ENCODE peak calls at places on chromosome 14, in six cellular contexts. V is fibroblast of lung, Q is upper lobe of right lung, B is GM23338, D is left ventricle myocardium inferior, P is HCT116. R is an unnamed sample.
A peak's percentile ranks its signal among the peaks of the same experiment; 100 is the strongest.

GRCh38 chr14:94174622-94175402 is 690 bp downstream of the PPP4R4 start:
- DNase-seq in P (no peak), Q (no peak), D (no peak), B (peak; percentile 64), V (no peak), R (no peak)

GRCh38 chr14:99658218-99658617 is 13.3 kb downstream of the HHIPL1 start:
- DNase-seq in D (no peak), P (no peak), Q (no peak), B (no peak), V (no peak), R (no peak)

GRCh38 chr14:68940614-68941185 is 38.4 kb downstream of the ACTN1 start:
- DNase-seq in V (no peak), P (no peak), D (no peak), B (no peak), Q (no peak), R (peak; percentile 32)

GRCh38 chr14:98369344-98369743 is 902.7 kb downstream of the BCL11B start:
- DNase-seq in P (no peak), D (no peak), B (no peak), V (no peak), Q (no peak), R (no peak)

GRCh38 chr14:51157012-51157411 is 62.1 kb upstream of the TRIM9 start:
- DNase-seq in V (peak; percentile 38), D (no peak), Q (no peak), P (peak; percentile 16), B (peak; percentile 62), R (no peak)

GRCh38 chr14:55446127-55446736 is 5.8 kb upstream of the TBPL2 start:
- DNase-seq in V (peak; percentile 81), B (peak; percentile 97), P (peak; percentile 76), D (no peak), Q (no peak), R (peak; percentile 73)

GRCh38 chr14:76848879-76849278 is 22.7 kb downstream of the LRRC74A start:
- DNase-seq in V (no peak), P (peak; percentile 15), D (no peak), Q (no peak), B (peak; percentile 56), R (no peak)

GRCh38 chr14:99426265-99426664 is 54.4 kb downstream of the SETD3 start:
- DNase-seq in Q (no peak), P (no peak), D (no peak), V (no peak), B (no peak), R (no peak)

GRCh38 chr14:55579724-55580400 is at the start of gene KTN1:
- DNase-seq in P (peak; percentile 48), B (peak; percentile 85), D (peak; percentile 87), V (peak; percentile 76), Q (peak; percentile 95), R (peak; percentile 49)

GRCh38 chr14:41062826-41063225 is 543.9 kb upstream of the LRFN5 start:
- DNase-seq in Q (no peak), P (peak; percentile 0), B (no peak), V (no peak), D (no peak), R (no peak)

GRCh38 chr14:100525615-100526014 is 61.6 kb downstream of the BEGAIN start:
- DNase-seq in V (no peak), B (no peak), P (no peak), Q (peak; percentile 36), D (peak; percentile 9), R (no peak)

GRCh38 chr14:85595981-85596380 is 66.0 kb downstream of the FLRT2 start:
- DNase-seq in Q (no peak), V (no peak), D (no peak), B (no peak), P (no peak), R (no peak)

GRCh38 chr14:104294628-104294982 is 156.2 kb downstream of the KIF26A start:
- DNase-seq in V (no peak), Q (peak; percentile 25), P (no peak), D (peak; percentile 4), B (no peak), R (no peak)

GRCh38 chr14:28294834-28295440 is 471.6 kb upstream of the FOXG1 start:
- DNase-seq in P (no peak), Q (no peak), B (peak; percentile 70), D (no peak), V (peak; percentile 22), R (no peak)

GRCh38 chr14:74545386-74545785 is 51.8 kb downstream of the ISCA2 start:
- DNase-seq in P (no peak), B (no peak), V (no peak), Q (no peak), D (no peak), R (no peak)

GRCh38 chr14:91374897-91375747 is 42.5 kb downstream of the CCDC88C start:
- DNase-seq in B (peak; percentile 74), V (no peak), D (no peak), P (no peak), Q (no peak), R (no peak)

GRCh38 chr14:27040552-27040951 is 442.7 kb upstream of the NOVA1 start:
- DNase-seq in V (no peak), Q (no peak), B (no peak), P (no peak), D (no peak), R (no peak)

GRCh38 chr14:80211143-80212024 is at the start of gene DIO2:
- DNase-seq in Q (peak; percentile 62), B (peak; percentile 21), D (peak; percentile 56), V (peak; percentile 20), P (no peak), R (peak; percentile 67)

GRCh38 chr14:104698688-104699425 is 9.4 kb downstream of the INF2 start:
- DNase-seq in Q (no peak), P (no peak), D (peak; percentile 70), V (no peak), B (no peak), R (no peak)

GRCh38 chr14:51298895-51299294 is 58.8 kb downstream of the TMX1 start:
- DNase-seq in P (no peak), V (no peak), B (no peak), D (no peak), Q (no peak), R (no peak)

GRCh38 chr14:68683326-68683725 is 109.5 kb downstream of the ZFP36L1 start:
- DNase-seq in B (no peak), Q (peak; percentile 36), P (no peak), D (no peak), V (no peak), R (no peak)

GRCh38 chr14:19917955-19918518 is 2.4 kb upstream of the OR4K5 start:
- DNase-seq in V (no peak), B (no peak), P (no peak), Q (no peak), D (no peak), R (no peak)

GRCh38 chr14:57205953-57206352 is 62.8 kb downstream of the EXOC5 start:
- DNase-seq in V (peak; percentile 40), Q (no peak), P (no peak), B (no peak), D (no peak), R (no peak)

GRCh38 chr14:76977793-76978730 is 50.4 kb downstream of the IRF2BPL start:
- DNase-seq in P (no peak), V (peak; percentile 38), D (peak; percentile 57), Q (peak; percentile 92), B (no peak), R (peak; percentile 28)

GRCh38 chr14:66495214-66496098 is 9.3 kb downstream of the CCDC196 start:
- DNase-seq in B (peak; percentile 69), Q (no peak), D (no peak), V (peak; percentile 83), P (peak; percentile 39), R (peak; percentile 45)

GRCh38 chr14:99655521-99655920 is 10.6 kb downstream of the HHIPL1 start:
- DNase-seq in P (no peak), B (no peak), V (peak; percentile 30), D (no peak), Q (no peak), R (no peak)

GRCh38 chr14:75636100-75636692 is 24.5 kb downstream of the ERG28 start:
- DNase-seq in P (no peak), B (peak; percentile 27), Q (no peak), V (peak; percentile 61), D (no peak), R (peak; percentile 60)

GRCh38 chr14:74140374-74140850 is 55.7 kb downstream of the LIN52 start:
- DNase-seq in V (peak; percentile 53), D (peak; percentile 78), P (no peak), B (peak; percentile 29), Q (peak; percentile 87), R (no peak)

GRCh38 chr14:83556746-83557460 is 1973.0 kb upstream of the FLRT2 start:
- DNase-seq in P (no peak), B (no peak), Q (no peak), D (no peak), V (peak; percentile 90), R (peak; percentile 58)

GRCh38 chr14:70013269-70013873 is 134.2 kb downstream of the SMOC1 start:
- DNase-seq in P (peak; percentile 23), V (no peak), D (no peak), Q (no peak), B (peak; percentile 86), R (no peak)

GRCh38 chr14:23364604-23365352 is at the start of gene EFS:
- DNase-seq in B (peak; percentile 79), D (peak; percentile 69), Q (no peak), P (no peak), V (peak; percentile 49), R (no peak)

GRCh38 chr14:60585676-60586075 is 63.6 kb downstream of the SIX1 start:
- DNase-seq in Q (no peak), V (no peak), B (no peak), D (no peak), P (no peak), R (no peak)
- TF ChIP-seq CTCF in Q (no peak), V (no peak), B (no peak), D (no peak), P (no peak), R (no peak)

GRCh38 chr14:65286443-65286842 is 126.1 kb upstream of the FUT8 start:
- DNase-seq in V (peak; percentile 20), D (no peak), Q (no peak), P (peak; percentile 19), B (peak; percentile 38), R (no peak)
- TF ChIP-seq CTCF in V (peak; percentile 31), D (no peak), Q (peak; percentile 18), P (peak; percentile 60), B (peak; percentile 44), R (peak; percentile 69)

DNA sequence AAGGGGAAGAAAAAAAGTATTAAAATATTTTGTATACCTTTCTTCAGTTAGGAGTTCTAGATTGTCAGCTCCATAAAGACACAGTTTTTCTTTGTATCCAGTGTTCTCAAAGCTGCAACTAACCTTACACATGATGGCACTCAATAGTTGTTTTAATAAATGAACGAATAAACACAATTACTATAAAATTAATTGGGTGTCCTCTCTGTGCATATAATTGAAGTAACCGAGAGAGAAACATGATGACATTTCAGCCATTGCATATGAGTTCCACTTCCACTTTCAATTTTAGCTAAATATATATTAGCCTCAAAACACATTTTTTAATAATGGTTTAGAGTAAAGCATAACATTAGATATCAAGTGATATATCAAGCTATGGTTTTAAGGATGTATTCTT is 671.2 kb downstream of the LRFN5 start:
- DNase-seq in Q (no peak), B (no peak), D (no peak), P (no peak), V (no peak), R (no peak)
- TF ChIP-seq CTCF in Q (no peak), B (no peak), D (no peak), P (no peak), V (no peak), R (no peak)

DNA sequence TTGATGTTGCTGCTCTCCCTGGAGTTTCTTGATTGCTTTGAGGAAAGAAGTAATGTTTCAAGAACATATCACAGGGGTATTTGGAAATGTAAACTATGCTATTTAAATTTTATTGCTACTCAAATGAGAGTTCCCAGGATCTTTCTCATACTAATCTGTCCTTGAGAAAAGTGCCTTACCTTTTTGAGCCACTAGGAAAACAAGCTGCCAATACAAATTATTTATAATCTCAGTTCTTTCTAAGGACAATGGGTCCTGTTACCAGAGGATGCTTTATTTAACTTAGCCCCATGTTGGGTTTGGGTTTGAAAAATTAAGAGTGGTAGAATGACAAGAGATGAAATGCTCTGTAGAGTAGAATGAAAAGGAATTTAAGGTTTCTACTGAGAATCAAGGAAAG is 258.2 kb upstream of the PRKD1 start:
- DNase-seq in P (no peak), Q (no peak), B (peak; percentile 40), D (no peak), V (no peak), R (no peak)
- TF ChIP-seq CTCF in P (no peak), Q (no peak), B (peak; percentile 57), D (no peak), V (no peak), R (peak; percentile 57)